ENCODE peak calls at places on chromosomes 5 and 9, in seven cellular contexts. J is activated CD8-positive, alpha-beta T cell treated with anti-CD3 and anti-CD28 coated beads for 36 hours; O is SK-N-SH treated with all-trans-retinoic acid at 6 μM for 48 hours; K is left lung; Z is right lobe of liver; C is foreskin keratinocyte; M is GM12878. N is an unnamed sample.

GRCh38 chr9:121281614-121282291 is 13.8 kb downstream of the GSN start:
- ATAC-seq in O (no peak), J (no peak), M (no peak), C (peak), K (peak), Z (peak), N (no peak)

GRCh38 chr5:178240772-178241171 is 8.2 kb upstream of the PHYKPL start:
- ATAC-seq in Z (no peak), J (peak), K (peak), O (no peak), M (no peak), C (no peak), N (peak)

GRCh38 chr9:98191615-98192502 is 578 bp downstream of the CORO2A start:
- ATAC-seq in O (peak), Z (no peak), C (peak), M (peak), J (peak), K (peak), N (peak)

GRCh38 chr9:1939466-1939865 is 75.7 kb upstream of the SMARCA2 start:
- ATAC-seq in Z (no peak), K (no peak), C (no peak), J (no peak), O (no peak), M (peak), N (peak)

GRCh38 chr5:43045236-43045635 is 5.1 kb upstream of the ANXA2R start:
- ATAC-seq in O (no peak), K (no peak), J (no peak), C (no peak), M (no peak), Z (no peak), N (no peak)

GRCh38 chr5:55645304-55645703 is 66.8 kb downstream of the SLC38A9 start:
- ATAC-seq in C (no peak), K (no peak), Z (peak), J (no peak), M (no peak), O (no peak), N (no peak)

GRCh38 chr5:132675936-132676689 is 2.3 kb downstream of the IL4 start:
- ATAC-seq in C (no peak), J (peak), M (peak), Z (no peak), O (no peak), K (no peak), N (no peak)

GRCh38 chr5:112686675-112687074 is 51.0 kb upstream of the APC start:
- ATAC-seq in Z (no peak), K (no peak), M (peak), J (no peak), O (no peak), C (no peak), N (peak)

GRCh38 chr5:103708601-103709000 is 146.0 kb upstream of the NUDT12 start:
- ATAC-seq in C (no peak), K (no peak), O (no peak), Z (no peak), J (no peak), M (no peak), N (no peak)

GRCh38 chr5:150183436-150183835 is 6.4 kb upstream of the SLC6A7 start:
- ATAC-seq in O (no peak), M (no peak), Z (no peak), C (no peak), K (no peak), J (no peak), N (peak)

N was measured in stimulated activated memory B cell treated with anti-CD40 and anti-IgM and Interleukin-4, amounts not matched to agents 10 μg/mL and 1 μg/mL and 100 μg/mL, for 72 hours.